ENCODE peak calls at places on chromosome 4, in eight cellular contexts. A is CD4-positive, CD25-positive, alpha-beta regulatory T cell; E is NCI-H748 treated with DMSO at 0.1 percent for 48 hours; C is NCI-H460; O is endothelial cell; X is T-helper 1 cell; G is SW480; N is stimulated activated naive CD4-positive, alpha-beta T cell. R is an unnamed sample.

GRCh38 chr4:55405073-55405472 is 9.3 kb downstream of the TMEM165 start:
- DNase-seq in A (no peak), E (no peak), O (no peak), C (no peak), G (no peak), X (no peak), N (no peak), R (no peak)

GRCh38 chr4:64564126-64564525 is 154.9 kb upstream of the TECRL start:
- DNase-seq in N (no peak), G (no peak), C (no peak), A (no peak), X (no peak), O (no peak), E (no peak), R (no peak)

GRCh38 chr4:10730019-10730418 is 45.5 kb upstream of the CLNK start:
- DNase-seq in A (no peak), C (no peak), O (no peak), E (no peak), G (no peak), X (no peak), N (no peak), R (no peak)

GRCh38 chr4:20356565-20356964 is 104.9 kb downstream of the SLIT2 start:
- DNase-seq in X (no peak), C (no peak), N (no peak), E (peak), O (no peak), A (no peak), G (no peak), R (no peak)

GRCh38 chr4:111562811-111563210 is 582.4 kb upstream of the FAM241A start:
- DNase-seq in N (no peak), O (no peak), C (no peak), X (no peak), G (no peak), E (no peak), A (no peak), R (no peak)

GRCh38 chr4:13640149-13640671 is 12.7 kb upstream of the BOD1L1 start:
- DNase-seq in N (no peak), O (no peak), G (peak), A (no peak), E (no peak), X (no peak), C (peak), R (no peak)

GRCh38 chr4:183469327-183469726 is 24.9 kb downstream of the CDKN2AIP start:
- DNase-seq in G (no peak), C (no peak), A (no peak), O (no peak), N (no peak), X (no peak), E (no peak), R (no peak)

GRCh38 chr4:87130482-87130881 is 89.9 kb downstream of the KLHL8 start:
- DNase-seq in E (no peak), G (no peak), N (no peak), O (no peak), X (no peak), C (no peak), A (no peak), R (no peak)

GRCh38 chr4:99762728-99763127 is 53.9 kb upstream of the DAPP1 start:
- DNase-seq in C (no peak), X (no peak), O (no peak), N (no peak), G (no peak), E (no peak), A (no peak), R (no peak)

GRCh38 chr4:7398104-7398423 is 36.7 kb downstream of the PSAPL1 start:
- DNase-seq in O (no peak), E (peak), A (no peak), N (no peak), G (peak), C (no peak), X (no peak), R (no peak)

GRCh38 chr4:68466185-68466584 is 18.9 kb downstream of the TMPRSS11E start:
- DNase-seq in N (no peak), E (no peak), O (no peak), X (no peak), G (no peak), C (no peak), A (no peak), R (no peak)

GRCh38 chr4:53490965-53491622 is 100.2 kb downstream of the LNX1 start:
- DNase-seq in O (peak), E (no peak), G (peak), A (no peak), X (no peak), N (no peak), C (peak), R (peak)

GRCh38 chr4:60790608-60791007 is 409.5 kb upstream of the ADGRL3 start:
- DNase-seq in A (no peak), O (no peak), E (no peak), G (no peak), C (no peak), X (no peak), N (no peak), R (no peak)

GRCh38 chr4:150152764-150153163 is 74.5 kb downstream of the DCLK2 start:
- DNase-seq in N (no peak), C (no peak), A (no peak), E (no peak), X (no peak), O (no peak), G (no peak), R (no peak)

GRCh38 chr4:38060829-38061431 is 100.7 kb downstream of the PTTG2 start:
- DNase-seq in C (no peak), O (no peak), X (no peak), A (no peak), N (no peak), G (no peak), E (no peak), R (no peak)

R was measured in AML-193.